ENCODE peak calls at places on chromosomes 5 and 9, in seven cellular contexts. Q, M, H, P, U, E and V are unnamed samples.

GRCh38 chr5:21391506-21391905 is 1403.5 kb upstream of the CDH18 start:
- DNase-seq in U (no peak), Q (no peak), P (peak; percentile 73), M (no peak), E (no peak), H (no peak), V (no peak)

GRCh38 chr9:82957526-82958379 is 105.2 kb downstream of the RASEF start:
- DNase-seq in E (no peak), M (no peak), U (no peak), H (no peak), P (no peak), Q (no peak), V (no peak)

GRCh38 chr9:131727795-131728545 is 11.9 kb downstream of the RAPGEF1 start:
- DNase-seq in P (no peak), M (no peak), E (no peak), H (no peak), Q (peak; percentile 69), U (no peak), V (no peak)

GRCh38 chr5:165579911-165580310 is 2074.5 kb downstream of the MAT2B start:
- DNase-seq in E (no peak), P (no peak), Q (no peak), U (no peak), M (no peak), H (no peak), V (no peak)

GRCh38 chr9:72465602-72466001 is 55.8 kb upstream of the TMC1 start:
- DNase-seq in P (no peak), E (no peak), U (no peak), Q (no peak), H (no peak), M (no peak), V (no peak)

GRCh38 chr5:2742921-2743679 is 8.4 kb downstream of the IRX2 start:
- DNase-seq in P (no peak), E (peak; percentile 29), M (no peak), Q (no peak), H (no peak), U (no peak), V (no peak)

GRCh38 chr9:84697494-84698114 is 28.1 kb downstream of the NTRK2 start:
- DNase-seq in U (peak; percentile 82), Q (peak; percentile 58), P (peak; percentile 27), M (peak; percentile 39), H (peak; percentile 63), E (peak; percentile 56), V (peak; percentile 78)

GRCh38 chr5:88142801-88143692 is 125.6 kb downstream of the TMEM161B start:
- DNase-seq in E (no peak), U (no peak), H (peak; percentile 28), P (no peak), Q (no peak), M (no peak), V (no peak)

GRCh38 chr5:143002459-143003327 is 232.5 kb downstream of the ARHGAP26 start:
- DNase-seq in P (peak; percentile 100), E (no peak), Q (peak; percentile 95), H (no peak), U (peak; percentile 82), M (peak; percentile 84), V (no peak)

GRCh38 chr5:143138839-143139238 is 264.6 kb downstream of the NR3C1 start:
- DNase-seq in M (no peak), P (no peak), Q (no peak), U (no peak), E (no peak), H (no peak), V (no peak)

GRCh38 chr5:67724412-67725135 is 491.0 kb upstream of the PIK3R1 start:
- DNase-seq in H (no peak), M (no peak), U (no peak), Q (no peak), E (no peak), P (no peak), V (no peak)

GRCh38 chr9:131335356-131335755 is 45.8 kb downstream of the PLPP7 start:
- DNase-seq in Q (no peak), P (no peak), E (no peak), M (no peak), U (peak; percentile 53), H (no peak), V (no peak)

GRCh38 chr5:61805101-61805500 is 473.0 kb downstream of the ZSWIM6 start:
- DNase-seq in Q (no peak), M (no peak), P (no peak), E (no peak), U (no peak), H (no peak), V (no peak)

GRCh38 chr5:120052916-120053828 is 410.9 kb upstream of the PRR16 start:
- DNase-seq in U (no peak), M (no peak), H (no peak), P (no peak), Q (no peak), E (no peak), V (no peak)

GRCh38 chr9:134496413-134497282 is 145.0 kb upstream of the COL5A1 start:
- DNase-seq in U (no peak), P (no peak), H (no peak), M (no peak), Q (no peak), E (no peak), V (peak; percentile 50)

GRCh38 chr9:98323051-98323830 is 67.8 kb upstream of the TBC1D2 start:
- DNase-seq in E (no peak), P (no peak), H (no peak), U (peak; percentile 37), Q (no peak), M (no peak), V (no peak)

GRCh38 chr5:41648976-41649375 is 138.6 kb upstream of the PLCXD3 start:
- DNase-seq in U (no peak), M (no peak), E (no peak), P (no peak), Q (no peak), H (no peak), V (no peak)

GRCh38 chr5:90621848-90622247 is 63.3 kb downstream of the ADGRV1 start:
- DNase-seq in Q (no peak), U (no peak), H (no peak), P (no peak), M (no peak), E (no peak), V (no peak)

GRCh38 chr9:72883867-72884266 is 69.0 kb downstream of the ALDH1A1 start:
- DNase-seq in P (no peak), M (no peak), Q (no peak), U (no peak), E (no peak), H (no peak), V (no peak)

GRCh38 chr9:96453625-96454024 is 3.7 kb downstream of the HABP4 start:
- DNase-seq in E (no peak), M (no peak), Q (peak; percentile 32), P (no peak), U (no peak), H (no peak), V (no peak)

GRCh38 chr9:96031366-96031824 is 155.9 kb downstream of the ERCC6L2 start:
- DNase-seq in E (peak; percentile 60), U (no peak), M (no peak), H (peak; percentile 39), Q (no peak), P (no peak), V (no peak)

GRCh38 chr5:94080390-94080789 is 339.0 kb upstream of the POU5F2 start:
- DNase-seq in U (no peak), M (no peak), Q (no peak), E (no peak), H (no peak), P (no peak), V (no peak)

GRCh38 chr5:143220748-143221211 is 182.7 kb downstream of the NR3C1 start:
- DNase-seq in Q (no peak), U (no peak), P (no peak), H (no peak), E (no peak), M (no peak), V (no peak)

GRCh38 chr5:94847019-94847418 is 228.6 kb downstream of the SLF1 start:
- DNase-seq in U (no peak), P (no peak), M (no peak), H (no peak), Q (peak; percentile 35), E (no peak), V (no peak)

GRCh38 chr5:69167488-69167845 is 517 bp downstream of the CCNB1 start:
- DNase-seq in M (peak; percentile 6), U (no peak), E (no peak), Q (no peak), P (no peak), H (no peak), V (no peak)